ENCODE peak calls at places on chromosomes 3 and 15, in seven cellular contexts. Q is HepG2, V is SK-N-SH, P is HCT116, D is H1, F is NT2/D1, R is GM12878. T is an unnamed sample.

GRCh38 chr3:86938305-86938704 is 52.6 kb downstream of the VGLL3 start:
- DNase-seq in Q (no peak), V (no peak), P (no peak), D (no peak), F (no peak), R (no peak), T (no peak)

GRCh38 chr3:186519021-186519658 is 25.0 kb downstream of the CRYGS start:
- DNase-seq in Q (no peak), V (no peak), P (no peak), D (no peak), F (no peak), R (peak), T (no peak)

GRCh38 chr3:14624498-14624897 is 27.1 kb upstream of the CCDC174 start:
- DNase-seq in Q (no peak), V (no peak), P (no peak), D (no peak), F (no peak), R (no peak), T (no peak)

GRCh38 chr15:55282284-55282833 is 7.3 kb downstream of the RAB27A start:
- DNase-seq in Q (no peak), V (peak), P (no peak), D (no peak), F (no peak), R (no peak), T (peak)

GRCh38 chr15:39631357-39631756 is 50.5 kb downstream of the THBS1 start:
- DNase-seq in Q (no peak), V (no peak), P (no peak), D (no peak), F (no peak), R (no peak), T (no peak)

GRCh38 chr3:126858887-126859286 is 124.0 kb upstream of the PLXNA1 start:
- DNase-seq in Q (no peak), V (no peak), P (no peak), D (no peak), F (no peak), R (no peak), T (no peak)

GRCh38 chr3:15502616-15503015 is 18.9 kb downstream of the COLQ start:
- DNase-seq in Q (no peak), V (no peak), P (no peak), D (no peak), F (no peak), R (no peak), T (no peak)

GRCh38 chr3:194095464-194095863 is 40.5 kb upstream of the HES1 start:
- DNase-seq in Q (peak), V (peak), P (no peak), D (no peak), F (no peak), R (no peak), T (no peak)

GRCh38 chr3:44648564-44649229 is at the start of gene ZNF35:
- DNase-seq in Q (no peak), V (peak), P (peak), D (peak), F (peak), R (peak), T (peak)

GRCh38 chr3:178856804-178857203 is 214.8 kb downstream of the ZMAT3 start:
- DNase-seq in Q (no peak), V (no peak), P (no peak), D (no peak), F (no peak), R (no peak), T (no peak)

GRCh38 chr3:46960081-46960701 is 16.4 kb downstream of the CCDC12 start:
- DNase-seq in Q (no peak), V (peak), P (no peak), D (no peak), F (no peak), R (no peak), T (no peak)

GRCh38 chr3:32004111-32004790 is 22.7 kb downstream of the ZNF860 start:
- DNase-seq in Q (no peak), V (no peak), P (no peak), D (no peak), F (no peak), R (no peak), T (no peak)

GRCh38 chr15:96889734-96890480 is 559.4 kb downstream of the NR2F2 start:
- DNase-seq in Q (no peak), V (no peak), P (no peak), D (no peak), F (no peak), R (no peak), T (no peak)

GRCh38 chr3:140391041-140391440 is 286.8 kb upstream of the TRIM42 start:
- DNase-seq in Q (no peak), V (peak), P (no peak), D (no peak), F (no peak), R (no peak), T (peak)

GRCh38 chr3:150868282-150868681 is 37.0 kb downstream of the MINDY4B start:
- DNase-seq in Q (no peak), V (no peak), P (no peak), D (no peak), F (no peak), R (no peak), T (peak)

GRCh38 chr3:36418296-36418695 is 38.0 kb downstream of the STAC start:
- DNase-seq in Q (no peak), V (no peak), P (no peak), D (no peak), F (no peak), R (no peak), T (no peak)

GRCh38 chr15:56244237-56244810 is 645 bp upstream of the RFX7 start:
- DNase-seq in Q (peak), V (peak), P (no peak), D (peak), F (peak), R (no peak), T (peak)

GRCh38 chr15:63729115-63729884 is 104.4 kb downstream of the HERC1 start:
- DNase-seq in Q (no peak), V (no peak), P (no peak), D (no peak), F (no peak), R (no peak), T (no peak)

GRCh38 chr3:166283856-166284255 is 446.6 kb upstream of the BCHE start:
- DNase-seq in Q (no peak), V (no peak), P (no peak), D (no peak), F (no peak), R (no peak), T (no peak)

GRCh38 chr3:134753999-134754742 is 40.9 kb upstream of the EPHB1 start:
- DNase-seq in Q (no peak), V (no peak), P (no peak), D (peak), F (no peak), R (no peak), T (no peak)

GRCh38 chr3:16052964-16053363 is 121.5 kb upstream of the GALNT15 start:
- DNase-seq in Q (no peak), V (no peak), P (no peak), D (no peak), F (no peak), R (no peak), T (no peak)

GRCh38 chr15:63407612-63408011 is 26.0 kb upstream of the CA12 start:
- DNase-seq in Q (no peak), V (peak), P (no peak), D (no peak), F (no peak), R (no peak), T (no peak)

GRCh38 chr3:173876476-173876875 is 478.9 kb downstream of the NLGN1 start:
- DNase-seq in Q (no peak), V (no peak), P (peak), D (no peak), F (no peak), R (no peak), T (no peak)

GRCh38 chr3:107221856-107222255 is 155.4 kb upstream of the CCDC54 start:
- DNase-seq in Q (no peak), V (no peak), P (no peak), D (no peak), F (no peak), R (no peak), T (no peak)

GRCh38 chr3:62587579-62588031 is 214.3 kb upstream of the FEZF2 start:
- DNase-seq in Q (no peak), V (peak), P (no peak), D (no peak), F (no peak), R (no peak), T (no peak)

GRCh38 chr15:62788224-62788623 is 254.3 kb upstream of the TPM1 start:
- DNase-seq in Q (no peak), V (no peak), P (no peak), D (no peak), F (no peak), R (no peak), T (no peak)

DNA sequence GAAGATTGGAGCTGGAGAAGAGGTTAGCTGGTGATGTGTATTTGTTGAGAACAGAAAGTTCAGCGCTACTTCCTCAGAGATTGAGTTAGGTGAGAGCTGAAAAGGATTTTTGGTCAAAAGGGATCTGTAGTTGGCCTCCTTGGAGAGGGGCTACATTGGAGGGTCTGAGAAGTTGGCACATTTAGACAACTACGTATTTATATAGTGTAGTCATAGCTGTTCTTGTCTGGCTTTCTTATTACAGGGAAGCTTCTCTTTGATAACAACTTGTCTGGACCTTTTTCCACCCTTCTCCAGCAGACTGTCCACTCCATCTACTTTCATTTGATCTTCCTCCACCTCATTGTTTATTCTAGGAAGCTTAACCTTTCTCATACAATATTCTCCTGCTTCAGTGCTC is 43.7 kb downstream of the KAT2B start:
- DNase-seq in Q (no peak), V (no peak), P (no peak), D (no peak), F (no peak), R (no peak), T (no peak)
- TF ChIP-seq YY1 in Q (no peak), V (no peak), P (no peak), D (no peak), F (no peak), R (no peak), T (no peak)

DNA sequence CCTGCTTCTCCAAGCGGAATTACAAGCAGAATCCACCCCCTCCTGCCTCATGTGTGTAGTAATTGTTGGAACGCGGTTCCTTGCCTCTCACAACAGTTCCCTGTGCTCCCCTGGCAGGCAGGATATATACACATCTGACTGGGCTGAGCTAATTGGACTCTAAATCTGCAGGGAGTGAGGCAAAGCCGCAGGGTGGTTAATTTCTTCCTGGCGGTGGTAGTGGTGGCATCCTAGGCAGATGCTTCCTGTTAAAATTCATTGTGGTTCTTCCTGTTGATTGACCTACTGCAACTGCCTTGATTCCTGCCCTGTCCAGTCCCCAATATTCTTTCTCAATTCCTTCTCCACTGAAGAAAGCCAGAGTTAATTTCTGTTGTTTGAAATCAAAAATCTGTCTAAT is 202.9 kb upstream of the PROK2 start:
- DNase-seq in Q (no peak), V (no peak), P (no peak), D (no peak), F (no peak), R (no peak), T (no peak)
- TF ChIP-seq YY1 in Q (no peak), V (no peak), P (no peak), D (no peak), F (no peak), R (no peak), T (no peak)

GRCh38 chr3:143442761-143443477 is 323.3 kb downstream of the CHST2 start:
- DNase-seq in Q (no peak), V (no peak), P (no peak), D (no peak), F (no peak), R (no peak), T (peak)
- TF ChIP-seq YY1 in Q (no peak), V (no peak), P (no peak), D (no peak), F (no peak), R (no peak), T (no peak)

GRCh38 chr3:195270350-195271115 is 426 bp downstream of the XXYLT1 start:
- DNase-seq in Q (peak), V (peak), P (peak), D (peak), F (peak), R (no peak), T (peak)
- TF ChIP-seq YY1 in Q (no peak), V (no peak), P (no peak), D (no peak), F (no peak), R (no peak), T (no peak)